ENCODE peak calls at places on chromosome 1, in seven cellular contexts. One of them, this sample, is unnamed.

GRCh38 chr1:182330303-182330702 is 61.3 kb downstream of the GLUL start:
- DNase-seq in dorsolateral prefrontal cortex: no peak
- DNase-seq in lower leg skin: peak
- DNase-seq in heart right ventricle: no peak
- DNase-seq in endodermal cell: no peak
- DNase-seq in T-helper 2 cell: no peak
- DNase-seq in ovary: no peak
- DNase-seq in this sample: no peak

GRCh38 chr1:202286622-202287097 is 55.1 kb downstream of the UBE2T start:
- DNase-seq in dorsolateral prefrontal cortex: no peak
- DNase-seq in lower leg skin: no peak
- DNase-seq in heart right ventricle: peak
- DNase-seq in endodermal cell: no peak
- DNase-seq in T-helper 2 cell: no peak
- DNase-seq in ovary: no peak
- DNase-seq in this sample: no peak

GRCh38 chr1:156055343-156055645 is 712 bp downstream of the LAMTOR2 start:
- DNase-seq in dorsolateral prefrontal cortex: no peak
- DNase-seq in lower leg skin: no peak
- DNase-seq in heart right ventricle: no peak
- DNase-seq in endodermal cell: no peak
- DNase-seq in T-helper 2 cell: no peak
- DNase-seq in ovary: no peak
- DNase-seq in this sample: no peak

GRCh38 chr1:229596961-229597699 is 28.8 kb downstream of the TAF5L start:
- DNase-seq in dorsolateral prefrontal cortex: no peak
- DNase-seq in lower leg skin: peak
- DNase-seq in heart right ventricle: peak
- DNase-seq in endodermal cell: no peak
- DNase-seq in T-helper 2 cell: no peak
- DNase-seq in ovary: no peak
- DNase-seq in this sample: no peak

GRCh38 chr1:25828491-25828890 is 8.7 kb downstream of the MTFR1L start:
- DNase-seq in dorsolateral prefrontal cortex: no peak
- DNase-seq in lower leg skin: no peak
- DNase-seq in heart right ventricle: no peak
- DNase-seq in endodermal cell: no peak
- DNase-seq in T-helper 2 cell: no peak
- DNase-seq in ovary: no peak
- DNase-seq in this sample: no peak

GRCh38 chr1:107572674-107573205 is 392.2 kb downstream of the VAV3 start:
- DNase-seq in dorsolateral prefrontal cortex: no peak
- DNase-seq in lower leg skin: no peak
- DNase-seq in heart right ventricle: no peak
- DNase-seq in endodermal cell: no peak
- DNase-seq in T-helper 2 cell: no peak
- DNase-seq in ovary: no peak
- DNase-seq in this sample: no peak

GRCh38 chr1:37808369-37809319 is 636 bp upstream of the YRDC start:
- DNase-seq in dorsolateral prefrontal cortex: peak
- DNase-seq in lower leg skin: peak
- DNase-seq in heart right ventricle: peak
- DNase-seq in endodermal cell: peak
- DNase-seq in T-helper 2 cell: peak
- DNase-seq in ovary: peak
- DNase-seq in this sample: peak

GRCh38 chr1:157166581-157166980 is 28.4 kb upstream of the ETV3 start:
- DNase-seq in dorsolateral prefrontal cortex: no peak
- DNase-seq in lower leg skin: no peak
- DNase-seq in heart right ventricle: no peak
- DNase-seq in endodermal cell: no peak
- DNase-seq in T-helper 2 cell: no peak
- DNase-seq in ovary: no peak
- DNase-seq in this sample: no peak

GRCh38 chr1:11478571-11479374 is at the start of gene DISP3:
- DNase-seq in dorsolateral prefrontal cortex: peak
- DNase-seq in lower leg skin: no peak
- DNase-seq in heart right ventricle: peak
- DNase-seq in endodermal cell: peak
- DNase-seq in T-helper 2 cell: peak
- DNase-seq in ovary: peak
- DNase-seq in this sample: peak

GRCh38 chr1:167467126-167467725 is 51.1 kb downstream of the CD247 start:
- DNase-seq in dorsolateral prefrontal cortex: no peak
- DNase-seq in lower leg skin: no peak
- DNase-seq in heart right ventricle: no peak
- DNase-seq in endodermal cell: no peak
- DNase-seq in T-helper 2 cell: no peak
- DNase-seq in ovary: no peak
- DNase-seq in this sample: no peak

GRCh38 chr1:186374313-186375151 is 521 bp downstream of the TPR start:
- DNase-seq in dorsolateral prefrontal cortex: no peak
- DNase-seq in lower leg skin: no peak
- DNase-seq in heart right ventricle: no peak
- DNase-seq in endodermal cell: no peak
- DNase-seq in T-helper 2 cell: no peak
- DNase-seq in ovary: no peak
- DNase-seq in this sample: no peak

GRCh38 chr1:112172294-112172882 is 182.9 kb upstream of the KCND3 start:
- DNase-seq in dorsolateral prefrontal cortex: no peak
- DNase-seq in lower leg skin: no peak
- DNase-seq in heart right ventricle: peak
- DNase-seq in endodermal cell: peak
- DNase-seq in T-helper 2 cell: no peak
- DNase-seq in ovary: no peak
- DNase-seq in this sample: peak

GRCh38 chr1:178621822-178622221 is 103.2 kb upstream of the RALGPS2 start:
- DNase-seq in dorsolateral prefrontal cortex: no peak
- DNase-seq in lower leg skin: no peak
- DNase-seq in heart right ventricle: no peak
- DNase-seq in endodermal cell: no peak
- DNase-seq in T-helper 2 cell: no peak
- DNase-seq in ovary: no peak
- DNase-seq in this sample: no peak

GRCh38 chr1:29849038-29849750 is 612.9 kb downstream of the PTPRU start:
- DNase-seq in dorsolateral prefrontal cortex: no peak
- DNase-seq in lower leg skin: peak
- DNase-seq in heart right ventricle: no peak
- DNase-seq in endodermal cell: peak
- DNase-seq in T-helper 2 cell: no peak
- DNase-seq in ovary: no peak
- DNase-seq in this sample: no peak

GRCh38 chr1:89624314-89624713 is 8.6 kb upstream of the LRRC8C start:
- DNase-seq in dorsolateral prefrontal cortex: no peak
- DNase-seq in lower leg skin: no peak
- DNase-seq in heart right ventricle: no peak
- DNase-seq in endodermal cell: no peak
- DNase-seq in T-helper 2 cell: no peak
- DNase-seq in ovary: no peak
- DNase-seq in this sample: no peak

GRCh38 chr1:75034376-75034775 is 99.8 kb upstream of the LHX8 start:
- DNase-seq in dorsolateral prefrontal cortex: no peak
- DNase-seq in lower leg skin: no peak
- DNase-seq in heart right ventricle: no peak
- DNase-seq in endodermal cell: no peak
- DNase-seq in T-helper 2 cell: no peak
- DNase-seq in ovary: no peak
- DNase-seq in this sample: no peak

GRCh38 chr1:234515821-234516241 is 36.9 kb upstream of the TARBP1 start:
- DNase-seq in dorsolateral prefrontal cortex: no peak
- DNase-seq in lower leg skin: no peak
- DNase-seq in heart right ventricle: no peak
- DNase-seq in endodermal cell: no peak
- DNase-seq in T-helper 2 cell: no peak
- DNase-seq in ovary: no peak
- DNase-seq in this sample: no peak

GRCh38 chr1:203185061-203185461 is 1.4 kb downstream of the CHI3L1 start:
- DNase-seq in dorsolateral prefrontal cortex: no peak
- DNase-seq in lower leg skin: peak
- DNase-seq in heart right ventricle: no peak
- DNase-seq in endodermal cell: no peak
- DNase-seq in T-helper 2 cell: no peak
- DNase-seq in ovary: no peak
- DNase-seq in this sample: no peak

GRCh38 chr1:172219966-172220365 is 200.5 kb upstream of the C1orf105 start:
- DNase-seq in dorsolateral prefrontal cortex: no peak
- DNase-seq in lower leg skin: no peak
- DNase-seq in heart right ventricle: no peak
- DNase-seq in endodermal cell: no peak
- DNase-seq in T-helper 2 cell: no peak
- DNase-seq in ovary: no peak
- DNase-seq in this sample: no peak

GRCh38 chr1:3623441-3624150 is 1.2 kb upstream of the TPRG1L start:
- DNase-seq in dorsolateral prefrontal cortex: no peak
- DNase-seq in lower leg skin: no peak
- DNase-seq in heart right ventricle: no peak
- DNase-seq in endodermal cell: no peak
- DNase-seq in T-helper 2 cell: no peak
- DNase-seq in ovary: no peak
- DNase-seq in this sample: no peak

GRCh38 chr1:186983327-186983726 is 154.6 kb downstream of the PLA2G4A start:
- DNase-seq in dorsolateral prefrontal cortex: no peak
- DNase-seq in lower leg skin: no peak
- DNase-seq in heart right ventricle: no peak
- DNase-seq in endodermal cell: no peak
- DNase-seq in T-helper 2 cell: no peak
- DNase-seq in ovary: no peak
- DNase-seq in this sample: no peak

GRCh38 chr1:239221656-239222055 is 164.7 kb upstream of the CHRM3 start:
- DNase-seq in dorsolateral prefrontal cortex: no peak
- DNase-seq in lower leg skin: no peak
- DNase-seq in heart right ventricle: no peak
- DNase-seq in endodermal cell: no peak
- DNase-seq in T-helper 2 cell: no peak
- DNase-seq in ovary: no peak
- DNase-seq in this sample: no peak

GRCh38 chr1:106755682-106756406 is 300.6 kb upstream of the PRMT6 start:
- DNase-seq in dorsolateral prefrontal cortex: no peak
- DNase-seq in lower leg skin: no peak
- DNase-seq in heart right ventricle: no peak
- DNase-seq in endodermal cell: no peak
- DNase-seq in T-helper 2 cell: no peak
- DNase-seq in ovary: no peak
- DNase-seq in this sample: no peak

GRCh38 chr1:240091614-240092300 is at the start of gene FMN2:
- DNase-seq in dorsolateral prefrontal cortex: peak
- DNase-seq in lower leg skin: no peak
- DNase-seq in heart right ventricle: no peak
- DNase-seq in endodermal cell: peak
- DNase-seq in T-helper 2 cell: no peak
- DNase-seq in ovary: peak
- DNase-seq in this sample: peak

GRCh38 chr1:66489972-66490601 is 43.9 kb upstream of the SGIP1 start:
- DNase-seq in dorsolateral prefrontal cortex: no peak
- DNase-seq in lower leg skin: no peak
- DNase-seq in heart right ventricle: no peak
- DNase-seq in endodermal cell: no peak
- DNase-seq in T-helper 2 cell: no peak
- DNase-seq in ovary: no peak
- DNase-seq in this sample: no peak

GRCh38 chr1:155322571-155322952 is 1.9 kb downstream of the RUSC1 start:
- DNase-seq in dorsolateral prefrontal cortex: no peak
- DNase-seq in lower leg skin: peak
- DNase-seq in heart right ventricle: peak
- DNase-seq in endodermal cell: no peak
- DNase-seq in T-helper 2 cell: no peak
- DNase-seq in ovary: peak
- DNase-seq in this sample: no peak

GRCh38 chr1:222844108-222844779 is 29.4 kb downstream of the DISP1 start:
- DNase-seq in dorsolateral prefrontal cortex: no peak
- DNase-seq in lower leg skin: no peak
- DNase-seq in heart right ventricle: no peak
- DNase-seq in endodermal cell: no peak
- DNase-seq in T-helper 2 cell: no peak
- DNase-seq in ovary: no peak
- DNase-seq in this sample: no peak

GRCh38 chr1:1137256-1138045 is 21.6 kb upstream of the C1orf159 start:
- DNase-seq in dorsolateral prefrontal cortex: no peak
- DNase-seq in lower leg skin: no peak
- DNase-seq in heart right ventricle: no peak
- DNase-seq in endodermal cell: no peak
- DNase-seq in T-helper 2 cell: peak
- DNase-seq in ovary: no peak
- DNase-seq in this sample: no peak

GRCh38 chr1:153928776-153929432 is 6.1 kb upstream of the GATAD2B start:
- DNase-seq in dorsolateral prefrontal cortex: peak
- DNase-seq in lower leg skin: no peak
- DNase-seq in heart right ventricle: no peak
- DNase-seq in endodermal cell: no peak
- DNase-seq in T-helper 2 cell: no peak
- DNase-seq in ovary: no peak
- DNase-seq in this sample: no peak

GRCh38 chr1:99727575-99728190 is 38.8 kb downstream of the FRRS1 start:
- DNase-seq in dorsolateral prefrontal cortex: no peak
- DNase-seq in lower leg skin: no peak
- DNase-seq in heart right ventricle: no peak
- DNase-seq in endodermal cell: peak
- DNase-seq in T-helper 2 cell: no peak
- DNase-seq in ovary: no peak
- DNase-seq in this sample: no peak

GRCh38 chr1:42949312-42950145 is 9.1 kb downstream of the SLC2A1 start:
- DNase-seq in dorsolateral prefrontal cortex: no peak
- DNase-seq in lower leg skin: no peak
- DNase-seq in heart right ventricle: no peak
- DNase-seq in endodermal cell: no peak
- DNase-seq in T-helper 2 cell: no peak
- DNase-seq in ovary: no peak
- DNase-seq in this sample: no peak

GRCh38 chr1:115107501-115108260 is 18.4 kb upstream of the TSPAN2 start:
- DNase-seq in dorsolateral prefrontal cortex: no peak
- DNase-seq in lower leg skin: no peak
- DNase-seq in heart right ventricle: no peak
- DNase-seq in endodermal cell: no peak
- DNase-seq in T-helper 2 cell: no peak
- DNase-seq in ovary: no peak
- DNase-seq in this sample: no peak

GRCh38 chr1:204484948-204485347 is 9.7 kb downstream of the PIK3C2B start:
- DNase-seq in dorsolateral prefrontal cortex: no peak
- DNase-seq in lower leg skin: no peak
- DNase-seq in heart right ventricle: no peak
- DNase-seq in endodermal cell: no peak
- DNase-seq in T-helper 2 cell: no peak
- DNase-seq in ovary: no peak
- DNase-seq in this sample: no peak

GRCh38 chr1:14997646-14998276 is 155.8 kb upstream of the TMEM51 start:
- DNase-seq in dorsolateral prefrontal cortex: no peak
- DNase-seq in lower leg skin: no peak
- DNase-seq in heart right ventricle: no peak
- DNase-seq in endodermal cell: no peak
- DNase-seq in T-helper 2 cell: no peak
- DNase-seq in ovary: no peak
- DNase-seq in this sample: no peak

GRCh38 chr1:180793451-180793850 is 119.2 kb upstream of the KIAA1614 start:
- DNase-seq in dorsolateral prefrontal cortex: no peak
- DNase-seq in lower leg skin: no peak
- DNase-seq in heart right ventricle: no peak
- DNase-seq in endodermal cell: no peak
- DNase-seq in T-helper 2 cell: no peak
- DNase-seq in ovary: no peak
- DNase-seq in this sample: no peak

GRCh38 chr1:6820899-6821298 is 35.6 kb downstream of the CAMTA1 start:
- DNase-seq in dorsolateral prefrontal cortex: no peak
- DNase-seq in lower leg skin: no peak
- DNase-seq in heart right ventricle: no peak
- DNase-seq in endodermal cell: no peak
- DNase-seq in T-helper 2 cell: no peak
- DNase-seq in ovary: no peak
- DNase-seq in this sample: no peak

GRCh38 chr1:147808025-147808424 is 47.6 kb upstream of the GJA5 start:
- DNase-seq in dorsolateral prefrontal cortex: no peak
- DNase-seq in lower leg skin: no peak
- DNase-seq in heart right ventricle: no peak
- DNase-seq in endodermal cell: peak
- DNase-seq in T-helper 2 cell: no peak
- DNase-seq in ovary: no peak
- DNase-seq in this sample: no peak